ENCODE peak calls at places on chromosomes 3 and 15, in ten cellular contexts. Z, P, R, H, V, T, D, Y, N and W are unnamed samples. For H4K20me1, the result is how much of the 10 kb centered on the place peaks cover.

GRCh38 chr3:42037318-42037945 is 53.7 kb upstream of the TRAK1 start:
- DNase-seq in H (no peak), Z (no peak), N (peak), Y (no peak), R (no peak), D (no peak), T (no peak), P (no peak), V (no peak), W (no peak)

GRCh38 chr3:22176911-22177310 is 425.9 kb upstream of the ZNF385D start:
- DNase-seq in N (no peak), R (no peak), D (no peak), Z (no peak), Y (no peak), V (no peak), H (no peak), P (no peak), T (no peak), W (no peak)

GRCh38 chr3:70970136-70970535 is 613.4 kb downstream of the FOXP1 start:
- DNase-seq in T (no peak), P (no peak), N (no peak), Y (no peak), D (no peak), V (no peak), Z (no peak), H (no peak), R (no peak), W (peak)

GRCh38 chr3:161336661-161337060 is 34.7 kb downstream of the SPTSSB start:
- DNase-seq in T (no peak), Y (no peak), P (no peak), Z (no peak), R (no peak), H (no peak), D (no peak), V (no peak), N (no peak), W (no peak)

GRCh38 chr15:65054333-65055200 is 9.4 kb downstream of the SLC51B start:
- DNase-seq in V (no peak), T (peak), Z (peak), Y (no peak), R (peak), H (peak), P (peak), N (peak), D (no peak), W (peak)

GRCh38 chr15:69576948-69577351 is 124.3 kb downstream of the RPLP1 start:
- DNase-seq in N (no peak), Y (no peak), T (no peak), P (no peak), H (no peak), V (no peak), Z (no peak), D (no peak), R (no peak), W (no peak)

GRCh38 chr15:33064878-33065277 is 129.6 kb downstream of the FMN1 start:
- DNase-seq in Z (no peak), T (peak), D (no peak), H (no peak), Y (peak), N (no peak), P (peak), R (peak), V (no peak), W (no peak)

GRCh38 chr3:177035678-177036077 is 161.6 kb downstream of the TBL1XR1 start:
- DNase-seq in T (no peak), N (no peak), H (no peak), D (no peak), Z (no peak), Y (no peak), V (no peak), P (no peak), R (no peak), W (no peak)

GRCh38 chr3:127962937-127963336 is 47.9 kb downstream of the KBTBD12 start:
- DNase-seq in R (no peak), Z (no peak), H (no peak), N (no peak), Y (no peak), T (no peak), V (no peak), D (no peak), P (no peak), W (no peak)

GRCh38 chr15:72276326-72276700 is 4.0 kb upstream of the PARP6 start:
- DNase-seq in Z (no peak), T (no peak), V (no peak), Y (no peak), R (peak), D (no peak), N (no peak), H (no peak), P (peak), W (no peak)

GRCh38 chr15:63461230-63461629 is 43.2 kb upstream of the USP3 start:
- DNase-seq in Z (peak), Y (no peak), P (no peak), R (no peak), H (no peak), N (no peak), D (no peak), T (no peak), V (peak), W (peak)

GRCh38 chr15:48645558-48646330 is at the start of gene FBN1:
- DNase-seq in H (peak), N (peak), Z (peak), Y (peak), D (no peak), V (peak), R (peak), T (peak), P (peak), W (peak)

GRCh38 chr3:54853573-54854404 is 74.1 kb downstream of the LRTM1 start:
- DNase-seq in T (peak), H (peak), N (peak), R (peak), P (peak), V (peak), Z (peak), D (no peak), Y (peak), W (peak)

GRCh38 chr15:40598672-40599071 is 4.6 kb downstream of the KNL1 start:
- DNase-seq in T (no peak), N (no peak), P (no peak), D (no peak), Z (no peak), R (no peak), Y (no peak), H (no peak), V (no peak), W (no peak)

DNA sequence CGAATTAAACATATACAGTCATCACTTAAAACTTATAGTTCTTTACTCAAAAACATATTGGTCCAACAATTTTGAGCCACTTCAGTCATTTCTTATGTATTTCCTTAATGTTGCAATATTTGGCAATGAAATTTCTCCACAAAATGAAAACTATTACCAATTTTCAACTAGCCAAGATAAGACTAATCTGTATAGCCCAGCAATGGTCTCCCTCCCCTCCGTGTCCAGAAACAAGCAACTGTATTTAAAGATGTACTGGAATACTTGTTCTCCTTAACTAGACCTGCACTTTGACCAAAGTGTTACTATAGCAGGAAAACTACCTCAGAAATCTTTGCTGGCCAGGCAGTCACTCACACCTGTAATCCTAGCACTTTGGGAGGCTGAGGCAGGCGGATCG is 9.2 kb downstream of the ARF4 start:
- DNase-seq in T (no peak), P (no peak), Y (no peak), D (no peak), R (no peak), Z (no peak), V (no peak), H (no peak), N (no peak), W (no peak)
- H4K20me1 ChIP-seq in T (under half), P (half or more), Y (half or more), D (under half), R (half or more), Z (half or more), V (under half), H (half or more), N (under half), W (half or more)

GRCh38 chr15:74631087-74631385 is 15.4 kb downstream of the CLK3 start:
- DNase-seq in Y (no peak), R (no peak), D (no peak), P (no peak), T (no peak), Z (no peak), H (no peak), V (no peak), N (no peak), W (no peak)

GRCh38 chr15:74631935-74632560 is 16.4 kb downstream of the CLK3 start:
- DNase-seq in N (peak), Z (peak), T (peak), V (no peak), R (peak), Y (no peak), H (peak), D (no peak), P (peak), W (peak)

GRCh38 chr15:74632601-74633000 is 17.0 kb downstream of the CLK3 start:
- DNase-seq in T (no peak), P (no peak), N (no peak), V (no peak), H (no peak), Z (no peak), Y (no peak), D (no peak), R (no peak), W (no peak)

GRCh38 chr15:74630284-74631086 is 14.8 kb downstream of the CLK3 start:
- DNase-seq in T (no peak), P (peak), Z (no peak), R (no peak), V (no peak), D (no peak), N (no peak), H (no peak), Y (no peak), W (no peak)

DNA sequence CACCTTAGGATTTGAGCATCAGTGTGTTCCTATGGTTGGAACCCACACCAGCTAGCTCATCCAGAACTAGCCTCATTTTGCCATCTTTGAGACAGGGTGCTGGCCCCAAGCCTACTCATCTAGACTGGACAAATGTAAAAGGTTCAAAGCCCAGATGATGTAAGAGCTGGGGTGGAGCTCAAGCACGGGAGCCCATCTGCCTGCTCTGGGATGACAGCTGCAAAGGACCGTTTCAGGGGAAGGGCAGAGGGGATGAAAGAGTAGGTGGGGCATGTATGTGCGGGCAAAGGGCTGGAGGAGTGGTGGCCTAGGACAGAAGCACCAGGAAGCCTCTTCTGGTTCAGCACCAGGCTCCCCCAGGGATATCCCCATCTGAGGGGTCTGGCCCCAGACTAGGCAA is 15.8 kb downstream of the CLK3 start:
- DNase-seq in P (peak), V (no peak), H (no peak), R (no peak), Y (no peak), D (no peak), N (no peak), T (no peak), Z (peak), W (no peak)
- H4K20me1 ChIP-seq in P (under half), V (under half), H (half or more), R (under half), Y (half or more), D (under half), N (under half), T (under half), Z (under half), W (half or more)

GRCh38 chr15:67165653-67166260 is 88.7 kb downstream of the AAGAB start:
- DNase-seq in Z (no peak), N (peak), R (no peak), P (no peak), H (no peak), D (no peak), T (no peak), Y (peak), V (peak), W (peak)

GRCh38 chr15:67164401-67164791 is 90.1 kb downstream of the AAGAB start:
- DNase-seq in T (no peak), V (no peak), N (peak), D (no peak), H (no peak), Y (peak), Z (no peak), P (no peak), R (no peak), W (no peak)

GRCh38 chr15:67164811-67165652 is 89.4 kb downstream of the AAGAB start:
- DNase-seq in R (peak), Z (no peak), D (no peak), T (peak), Y (peak), H (no peak), V (no peak), N (peak), P (no peak), W (peak)

GRCh38 chr15:67167131-67167530 is 87.3 kb downstream of the AAGAB start:
- DNase-seq in Y (no peak), R (no peak), H (no peak), D (no peak), P (no peak), N (no peak), Z (no peak), V (no peak), T (no peak), W (no peak)

DNA sequence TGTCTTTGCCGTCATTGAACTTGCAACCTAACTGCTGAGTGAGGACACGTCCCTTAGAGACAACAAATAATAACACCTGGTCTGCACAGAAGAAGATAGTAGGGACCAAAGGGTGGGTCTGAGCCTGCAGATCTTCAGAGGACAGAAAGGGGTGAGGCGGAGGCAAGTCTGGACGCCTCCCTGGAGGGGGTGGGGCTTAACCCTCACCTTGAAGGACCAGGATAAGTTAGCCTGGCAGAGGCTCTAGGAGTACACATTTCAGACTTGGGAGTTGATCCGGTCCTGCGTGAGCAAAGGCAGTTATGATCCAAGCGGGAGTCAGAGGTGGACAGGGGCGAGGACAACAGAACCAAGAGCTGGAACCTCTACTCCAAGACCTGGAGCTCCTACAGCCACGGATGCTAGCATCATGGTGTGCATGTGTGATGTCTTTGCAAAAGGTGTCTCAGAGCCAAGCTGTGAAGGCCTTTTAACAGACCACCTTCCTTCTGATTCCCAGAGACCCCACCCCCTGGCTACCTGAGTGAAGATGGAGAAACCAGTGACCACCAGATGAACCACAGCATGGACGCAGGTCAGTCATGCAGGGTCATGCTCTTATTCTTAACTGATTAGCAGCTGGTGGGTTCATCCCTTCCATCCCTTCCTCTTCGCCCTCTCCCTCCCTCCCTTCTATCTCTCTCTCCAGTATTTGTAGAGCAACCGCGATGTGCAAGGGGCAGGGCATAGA is 88.0 kb downstream of the AAGAB start:
- DNase-seq in H (no peak), N (no peak), Z (no peak), Y (no peak), P (no peak), V (no peak), R (no peak), D (no peak), T (no peak), W (no peak)
- H4K20me1 ChIP-seq in H (under half), N (under half), Z (under half), Y (under half), P (under half), V (under half), R (under half), D (under half), T (under half), W (under half)

DNA sequence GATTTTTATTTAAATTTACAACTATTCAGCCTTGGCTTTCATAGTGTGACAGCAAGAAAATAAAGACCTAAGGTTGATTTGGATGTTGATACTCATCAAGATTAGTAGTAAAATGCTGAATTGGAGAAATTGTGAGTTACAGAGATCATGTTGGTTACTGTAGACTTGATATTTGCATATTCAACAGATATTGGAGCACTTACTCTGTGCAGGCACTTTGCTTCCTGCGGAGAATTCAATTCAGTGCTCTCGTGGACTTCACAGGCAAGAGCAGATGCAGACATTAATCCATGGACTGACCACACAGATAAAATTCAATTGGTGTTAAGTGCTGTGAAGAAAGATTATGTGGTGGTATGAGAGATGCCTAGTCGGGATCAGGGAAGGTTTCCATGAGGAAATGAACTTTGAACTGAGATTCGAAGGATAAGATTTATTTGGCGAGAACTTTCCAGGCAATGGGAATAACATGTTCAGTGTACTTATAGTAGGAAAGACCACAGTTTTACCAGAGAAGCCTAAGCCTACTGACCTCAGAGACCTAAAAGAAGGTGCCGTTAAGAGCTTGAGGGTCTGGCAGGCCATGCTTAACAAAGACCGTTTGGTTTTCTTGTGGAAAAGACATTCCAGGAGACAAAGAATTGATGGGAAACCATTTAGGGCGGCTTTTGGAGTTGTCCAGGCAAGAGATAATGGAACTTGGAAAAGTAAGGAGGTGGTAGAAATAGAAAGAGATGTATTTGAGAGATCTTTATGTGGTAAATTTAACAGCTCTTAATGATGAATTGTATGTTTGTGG is 4.3 kb downstream of the SELENOT start:
- DNase-seq in D (no peak), P (no peak), V (no peak), H (no peak), N (no peak), R (no peak), T (no peak), Y (no peak), Z (peak), W (peak)
- H4K20me1 ChIP-seq in D (under half), P (under half), V (under half), H (under half), N (under half), R (under half), T (under half), Y (half or more), Z (under half), W (under half)

GRCh38 chr3:37887824-37888223 is 26.1 kb downstream of the CTDSPL start:
- DNase-seq in N (no peak), D (no peak), H (no peak), Z (no peak), V (no peak), P (no peak), T (no peak), Y (no peak), R (no peak), W (no peak)
- H4K20me1 ChIP-seq in N (under half), D (under half), H (under half), Z (under half), V (under half), P (under half), T (under half), Y (half or more), R (half or more), W (under half)

GRCh38 chr3:45603226-45603625 is 8.7 kb downstream of the LIMD1 start:
- DNase-seq in P (no peak), N (no peak), Y (no peak), H (peak), R (no peak), V (no peak), Z (no peak), T (no peak), D (no peak), W (no peak)
- H4K20me1 ChIP-seq in P (under half), N (under half), Y (half or more), H (half or more), R (half or more), V (under half), Z (under half), T (under half), D (under half), W (under half)

DNA sequence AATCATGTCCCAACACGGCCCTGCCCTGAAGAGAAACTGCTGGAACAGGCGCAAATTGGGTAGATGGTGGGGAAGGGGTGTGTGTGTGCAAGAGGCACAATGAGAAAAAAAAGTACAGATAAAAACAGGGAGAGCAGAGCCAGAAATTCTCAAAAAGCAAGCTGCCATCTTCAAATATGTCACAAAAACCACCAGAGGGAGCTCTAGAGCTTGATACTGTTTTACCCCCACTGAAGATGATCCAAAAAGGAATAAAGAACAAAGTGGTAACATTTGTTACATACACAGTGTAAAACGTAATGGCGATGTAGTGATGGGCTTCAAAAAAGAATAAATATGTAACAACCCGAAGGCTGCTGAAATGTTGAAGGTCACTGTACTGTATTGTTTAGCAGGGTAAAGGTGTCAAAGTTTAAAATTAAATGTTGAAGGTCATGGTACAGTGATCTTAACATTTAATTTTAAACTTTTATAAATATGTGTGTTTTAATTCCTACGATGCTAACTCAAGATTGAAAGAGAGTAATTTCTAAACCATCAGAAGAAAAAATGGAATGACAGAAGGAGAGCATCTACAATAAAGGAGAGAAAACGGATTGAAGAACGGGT is 6.0 kb downstream of the SNRPA1 start:
- DNase-seq in H (peak), P (peak), Z (peak), N (peak), V (no peak), Y (no peak), R (peak), D (no peak), T (peak), W (peak)
- H4K20me1 ChIP-seq in H (under half), P (under half), Z (under half), N (under half), V (under half), Y (half or more), R (under half), D (under half), T (under half), W (under half)